ENCODE peak calls at places on chromosomes 6 and 20, in four cellular contexts. A, Q, G and K are unnamed samples. For H3K36me3 and H3K4me1, the result is how much of the 10 kb centered on the place peaks cover.

GRCh38 chr6:113352029-113352801 is 504.9 kb upstream of the MARCKS start:
- DNase-seq in A (no peak), Q (no peak), G (no peak), K (no peak)

GRCh38 chr20:16279320-16279719 is 293.9 kb downstream of the KIF16B start:
- DNase-seq in A (no peak), Q (no peak), G (no peak), K (no peak)

GRCh38 chr6:161029195-161029809 is 37.7 kb downstream of the MAP3K4 start:
- DNase-seq in A (no peak), Q (no peak), G (no peak), K (no peak)

GRCh38 chr20:17611540-17612286 is 41.8 kb downstream of the DSTN start:
- DNase-seq in A (peak), Q (no peak), G (peak), K (no peak)

GRCh38 chr6:131825946-131826345 is 18.1 kb downstream of the ENPP1 start:
- DNase-seq in A (no peak), Q (no peak), G (no peak), K (no peak)

GRCh38 chr20:44031001-44031574 is 116.4 kb downstream of the TOX2 start:
- DNase-seq in A (no peak), Q (no peak), G (no peak), K (no peak)

GRCh38 chr6:71533939-71534379 is 245.3 kb downstream of the OGFRL1 start:
- DNase-seq in A (no peak), Q (no peak), G (no peak), K (no peak)

GRCh38 chr6:156809034-156809433 is 31.9 kb downstream of the ARID1B start:
- DNase-seq in A (no peak), Q (no peak), G (no peak), K (no peak)

GRCh38 chr6:11869656-11870340 is 91.2 kb upstream of the ADTRP start:
- DNase-seq in A (peak), Q (no peak), G (no peak), K (no peak)

GRCh38 chr20:44961868-44962267 is 1.7 kb upstream of the TOMM34 start:
- DNase-seq in A (no peak), Q (no peak), G (no peak), K (no peak)

GRCh38 chr6:130575971-130576370 is 210.2 kb downstream of the TMEM200A start:
- DNase-seq in A (no peak), Q (peak), G (no peak), K (peak)

GRCh38 chr6:143432588-143432987 is 17.9 kb downstream of the ADAT2 start:
- DNase-seq in A (no peak), Q (no peak), G (no peak), K (no peak)

GRCh38 chr6:143429970-143430369 is 20.5 kb downstream of the ADAT2 start:
- DNase-seq in A (no peak), Q (no peak), G (no peak), K (no peak)

GRCh38 chr6:143426025-143426424 is 24.5 kb downstream of the ADAT2 start:
- DNase-seq in A (no peak), Q (no peak), G (no peak), K (no peak)

GRCh38 chr6:143431226-143431625 is 19.3 kb downstream of the ADAT2 start:
- DNase-seq in A (no peak), Q (no peak), G (no peak), K (no peak)

GRCh38 chr6:143427109-143427817 is 23.2 kb downstream of the ADAT2 start:
- DNase-seq in A (peak), Q (peak), G (peak), K (peak)
- H3K27ac ChIP-seq in A (no peak), Q (no peak), G (no peak), K (no peak)

DNA sequence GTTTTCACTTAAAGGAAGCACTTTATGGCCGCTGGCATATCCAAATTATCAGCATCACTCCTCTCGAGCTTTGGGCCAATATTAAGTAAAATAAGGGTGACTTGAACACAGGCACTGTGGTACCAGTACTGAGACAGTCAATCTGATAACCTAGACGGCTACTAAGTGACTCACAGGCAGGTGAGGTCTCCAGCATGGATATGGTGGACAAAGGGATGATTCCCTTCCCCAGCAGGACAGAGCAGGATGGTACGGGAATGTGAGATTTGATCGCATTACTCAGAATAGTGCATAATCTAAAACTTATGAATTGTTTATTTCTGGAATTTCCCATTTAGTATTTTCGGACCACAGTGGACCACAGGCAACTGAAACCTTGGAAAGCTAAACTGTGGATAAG is 55.7 kb downstream of the TNFRSF21 start:
- DNase-seq in A (no peak), Q (no peak), G (no peak), K (no peak)
- H3K36me3 ChIP-seq in A (under half), Q (under half), G (under half), K (under half)

GRCh38 chr6:135043854-135044253 is 10.8 kb downstream of the HBS1L start:
- DNase-seq in A (no peak), Q (no peak), G (no peak), K (no peak)
- H3K4me1 ChIP-seq in A (under half), Q (under half), G (under half), K (under half)

GRCh38 chr6:144351741-144352140 is 66.6 kb downstream of the UTRN start:
- DNase-seq in A (no peak), Q (no peak), G (no peak), K (no peak)
- H3K27ac ChIP-seq in A (peak), Q (peak), G (no peak), K (peak)

DNA sequence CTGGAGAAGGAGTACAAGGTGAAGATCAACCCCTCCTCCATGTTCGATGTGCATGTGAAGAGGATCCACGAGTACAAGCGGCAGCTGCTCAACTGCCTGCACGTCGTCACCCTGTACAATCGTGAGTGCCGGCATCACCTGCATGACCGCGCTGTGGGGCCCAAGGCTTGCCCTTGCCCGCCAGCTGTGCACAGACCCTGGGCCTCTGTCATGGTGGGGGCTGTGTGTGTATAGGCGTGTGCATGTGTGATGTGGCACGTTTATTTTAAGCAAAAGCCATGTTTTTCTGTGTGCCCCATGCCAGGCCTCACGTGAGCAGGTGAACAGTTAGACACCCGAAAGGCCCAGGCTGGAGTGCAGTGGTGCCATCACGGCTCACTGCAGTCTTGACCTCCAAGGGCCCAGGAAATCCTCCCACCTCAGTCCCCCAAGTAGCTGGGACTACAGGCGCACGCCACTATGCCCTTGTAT is 36.3 kb downstream of the PYGB start:
- DNase-seq in A (peak), Q (no peak), G (peak), K (no peak)
- H3K36me3 ChIP-seq in A (under half), Q (under half), G (under half), K (half or more)

GRCh38 chr6:53506872-53507271 is 38.0 kb downstream of the GCLC start:
- DNase-seq in A (no peak), Q (no peak), G (no peak), K (no peak)
- H3K4me1 ChIP-seq in A (under half), Q (under half), G (under half), K (under half)

DNA sequence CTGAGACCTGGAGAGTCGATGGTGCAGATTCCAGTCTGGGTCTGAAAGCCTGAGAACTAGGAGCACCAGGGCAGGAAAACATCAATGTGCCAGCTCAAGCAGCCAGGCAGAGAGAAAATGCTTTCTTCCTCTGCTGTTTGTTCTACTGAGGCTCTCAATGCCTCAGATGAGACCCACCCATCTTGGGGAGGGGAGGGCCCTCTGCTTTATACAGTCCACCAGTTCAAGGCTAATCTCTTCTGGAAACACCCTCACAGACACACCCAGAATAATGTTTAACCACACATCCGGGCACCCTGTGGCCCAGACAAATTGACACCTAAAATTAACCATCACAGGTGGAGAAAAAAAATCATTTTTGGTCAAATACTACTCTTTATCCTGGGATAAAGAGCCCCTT is 89.3 kb upstream of the SLC22A23 start:
- DNase-seq in A (no peak), Q (no peak), G (no peak), K (no peak)
- H3K27ac ChIP-seq in A (no peak), Q (no peak), G (no peak), K (no peak)

GRCh38 chr20:50562262-50562701 is 52.1 kb downstream of the PTPN1 start:
- DNase-seq in A (no peak), Q (no peak), G (no peak), K (no peak)
- H3K36me3 ChIP-seq in A (under half), Q (under half), G (under half), K (under half)

DNA sequence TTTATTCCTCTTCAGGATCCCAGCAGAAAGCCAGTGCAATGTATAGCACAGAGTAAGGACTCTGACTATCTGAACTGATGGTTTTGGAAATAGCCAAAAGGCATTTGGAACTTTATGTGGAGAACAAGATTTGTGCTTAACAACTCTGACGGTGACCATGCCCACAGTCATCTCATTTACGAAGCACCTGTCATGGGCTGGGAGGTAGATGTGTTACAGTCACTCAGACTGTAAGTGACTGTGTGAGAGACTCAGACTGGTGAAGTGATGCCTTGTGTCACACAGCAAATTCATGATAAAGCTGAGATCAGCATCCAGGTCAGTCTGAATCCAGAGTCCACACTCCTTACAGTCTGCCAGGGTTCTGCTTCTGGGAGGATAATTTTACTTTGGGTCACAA is 23.9 kb upstream of the FAM83C start:
- DNase-seq in A (no peak), Q (no peak), G (no peak), K (no peak)
- H3K4me1 ChIP-seq in A (under half), Q (under half), G (under half), K (under half)

GRCh38 chr20:34558320-34559202 is at the start of gene MAP1LC3A:
- DNase-seq in A (peak), Q (peak), G (peak), K (peak)

GRCh38 chr20:34557936-34558319 is 590 bp upstream of the MAP1LC3A start:
- DNase-seq in A (no peak), Q (no peak), G (no peak), K (no peak)

GRCh38 chr20:34560614-34561013 is 2.1 kb downstream of the MAP1LC3A start:
- DNase-seq in A (no peak), Q (no peak), G (no peak), K (no peak)

GRCh38 chr20:34560141-34560523 is 1.6 kb downstream of the MAP1LC3A start:
- DNase-seq in A (no peak), Q (no peak), G (no peak), K (no peak)

DNA sequence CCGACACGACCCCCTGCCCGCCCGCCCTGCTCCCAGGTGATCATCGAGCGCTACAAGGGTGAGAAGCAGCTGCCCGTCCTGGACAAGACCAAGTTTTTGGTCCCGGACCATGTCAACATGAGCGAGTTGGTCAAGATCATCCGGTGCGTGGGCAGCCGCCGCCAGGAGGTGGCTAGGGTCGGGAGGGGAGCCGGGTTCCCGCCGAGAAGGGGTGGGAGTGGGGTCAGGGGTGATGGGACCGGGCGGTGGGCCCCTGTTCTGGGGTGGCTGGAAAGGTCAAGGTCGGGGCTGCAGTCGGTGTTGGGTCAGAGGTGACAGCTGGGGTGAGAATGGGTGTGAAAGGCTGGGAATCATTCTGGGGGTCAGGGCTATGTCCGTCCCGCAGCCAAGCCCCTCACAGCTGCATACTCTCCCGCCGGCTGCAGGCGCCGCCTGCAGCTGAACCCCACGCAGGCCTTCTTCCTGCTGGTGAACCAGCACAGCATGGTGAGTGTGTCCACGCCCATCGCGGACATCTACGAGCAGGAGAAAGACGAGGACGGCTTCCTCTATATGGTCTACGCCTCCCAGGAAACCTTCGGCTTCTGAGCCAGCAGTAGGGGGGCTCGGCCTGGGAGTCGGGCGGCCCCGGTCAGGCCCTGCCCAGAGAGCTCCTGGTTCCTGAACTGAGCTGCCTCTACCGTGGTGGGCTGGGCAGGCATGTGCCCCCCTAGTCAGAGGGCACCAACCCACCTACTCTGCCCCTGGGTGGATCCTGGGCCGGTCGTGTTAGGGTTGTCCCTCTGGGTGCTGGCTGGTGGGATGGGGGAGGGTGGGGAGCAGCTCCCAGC is 1.0 kb downstream of the MAP1LC3A start:
- DNase-seq in A (no peak), Q (no peak), G (no peak), K (no peak)
- H3K27ac ChIP-seq in A (peak), Q (no peak), G (peak), K (no peak)